ENCODE peak calls at places on chromosome 17, in seven cellular contexts. K, G, P, M, W, E and N are unnamed samples.

GRCh38 chr17:61461586-61461966 is 9.4 kb downstream of the TBX4 start:
- DNase-seq in W (no peak), G (no peak), P (no peak), K (no peak), M (peak; percentile 35), E (no peak), N (no peak)

GRCh38 chr17:43019418-43019817 is 2.8 kb downstream of the VAT1 start:
- DNase-seq in G (no peak), E (no peak), P (no peak), M (no peak), W (no peak), K (no peak), N (no peak)

GRCh38 chr17:43578699-43579569 is 32.8 kb upstream of the ETV4 start:
- DNase-seq in G (peak; percentile 1), P (no peak), E (no peak), W (no peak), M (no peak), K (no peak), N (peak; percentile 15)

GRCh38 chr17:37516131-37516561 is 26.5 kb downstream of the DUSP14 start:
- DNase-seq in P (no peak), G (no peak), K (no peak), E (no peak), W (no peak), M (no peak), N (no peak)

GRCh38 chr17:28760987-28761562 is 17.3 kb downstream of the TRAF4 start:
- DNase-seq in G (no peak), E (peak; percentile 82), K (no peak), M (peak; percentile 78), W (no peak), P (peak; percentile 89), N (no peak)

GRCh38 chr17:38327936-38328335 is 15.8 kb downstream of the GPR179 start:
- DNase-seq in M (no peak), P (no peak), K (no peak), G (no peak), W (no peak), E (no peak), N (no peak)

GRCh38 chr17:39306028-39306427 is 80.3 kb upstream of the STAC2 start:
- DNase-seq in E (no peak), G (no peak), W (no peak), M (no peak), K (no peak), P (no peak), N (no peak)

GRCh38 chr17:19857640-19858039 is 10.1 kb downstream of the ULK2 start:
- DNase-seq in W (no peak), K (no peak), G (no peak), E (no peak), M (no peak), P (no peak), N (no peak)

GRCh38 chr17:62662855-62663254 is 35.4 kb downstream of the MRC2 start:
- DNase-seq in W (no peak), M (no peak), G (no peak), E (no peak), K (no peak), P (no peak), N (no peak)

GRCh38 chr17:38693700-38694329 is 11.3 kb upstream of the MLLT6 start:
- DNase-seq in G (no peak), W (peak; percentile 82), E (peak; percentile 91), M (peak; percentile 99), P (no peak), K (peak; percentile 88), N (no peak)

GRCh38 chr17:71099003-71099710 is 929.8 kb downstream of the KCNJ2 start:
- DNase-seq in P (no peak), E (no peak), M (no peak), K (no peak), W (no peak), G (no peak), N (no peak)

GRCh38 chr17:65595071-65595655 is 33.7 kb upstream of the AXIN2 start:
- DNase-seq in W (no peak), P (no peak), E (no peak), K (no peak), M (no peak), G (no peak), N (no peak)

GRCh38 chr17:48746916-48747444 is 18.4 kb upstream of the HOXB13 start:
- DNase-seq in G (no peak), E (no peak), P (no peak), K (no peak), W (no peak), M (no peak), N (no peak)

GRCh38 chr17:48225725-48226567 is 118.4 kb downstream of the SNX11 start:
- DNase-seq in W (no peak), M (no peak), K (no peak), E (no peak), G (no peak), P (no peak), N (no peak)

GRCh38 chr17:33334703-33335102 is 41.6 kb upstream of the ASIC2 start:
- DNase-seq in P (no peak), G (no peak), K (no peak), W (no peak), E (no peak), M (no peak), N (no peak)

DNA sequence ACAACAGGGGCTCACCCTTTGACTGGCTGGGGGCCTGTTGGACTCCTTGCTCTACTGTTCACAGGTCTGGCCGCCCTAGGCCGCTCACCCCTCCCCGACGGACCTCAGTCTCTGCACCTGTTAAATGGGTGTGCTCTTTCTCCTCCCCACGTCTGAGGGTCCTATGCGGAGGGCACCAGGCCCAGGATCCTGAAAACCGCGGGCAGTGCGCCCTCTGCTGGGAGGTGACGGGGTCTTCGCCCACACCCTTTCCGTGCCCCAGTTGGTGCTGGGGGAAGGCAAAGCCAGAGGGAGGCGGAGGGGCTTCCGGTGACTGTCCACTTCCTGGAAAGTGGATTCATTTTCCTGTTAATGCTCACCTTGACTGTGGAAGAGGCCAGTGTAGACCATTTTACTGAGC is 1010.9 kb downstream of the KCNJ18 start:
- DNase-seq in M (peak; percentile 58), W (no peak), G (no peak), P (no peak), E (no peak), K (no peak), N (no peak)
- H3K9me3 ChIP-seq in M (no peaks in the 10 kb centered on the region), W (no peaks in the 10 kb centered on the region), G (no peaks in the 10 kb centered on the region), P (peaks cover 30% of the 10 kb centered on the region), E (no peaks in the 10 kb centered on the region), K (no peaks in the 10 kb centered on the region), N (no peaks in the 10 kb centered on the region)

DNA sequence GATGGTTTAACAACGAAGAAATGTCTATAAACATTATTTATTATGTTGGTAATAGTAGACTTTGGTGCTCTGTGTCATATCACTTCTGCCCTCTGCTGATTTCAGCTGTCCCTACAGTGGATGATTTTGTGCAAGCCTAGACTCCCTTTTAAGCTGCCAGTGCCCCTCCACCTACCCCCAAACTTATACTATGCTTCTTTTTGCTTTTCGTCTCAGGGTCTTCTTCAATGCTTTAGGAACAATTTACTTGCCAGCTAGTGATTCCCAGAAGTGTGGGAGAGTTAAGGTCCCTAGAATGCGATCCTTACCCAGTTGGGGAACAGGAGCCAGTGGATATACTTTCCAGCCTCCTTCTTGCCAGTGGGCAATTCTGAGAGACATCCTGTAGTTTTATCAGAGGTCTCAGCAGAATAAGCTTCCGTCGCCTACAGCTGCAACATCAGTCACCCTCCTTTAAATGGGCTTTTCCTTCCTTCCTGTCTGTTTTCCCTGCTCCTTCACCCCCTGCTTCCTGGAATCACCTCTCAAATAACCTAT is 4.1 kb downstream of the ICAM2 start:
- DNase-seq in G (no peak), M (no peak), E (no peak), K (peak; percentile 54), P (no peak), W (no peak), N (no peak)
- H3K9me3 ChIP-seq in G (no peaks in the 10 kb centered on the region), M (no peaks in the 10 kb centered on the region), E (no peaks in the 10 kb centered on the region), K (no peaks in the 10 kb centered on the region), P (no peaks in the 10 kb centered on the region), W (no peaks in the 10 kb centered on the region), N (no peaks in the 10 kb centered on the region)

DNA sequence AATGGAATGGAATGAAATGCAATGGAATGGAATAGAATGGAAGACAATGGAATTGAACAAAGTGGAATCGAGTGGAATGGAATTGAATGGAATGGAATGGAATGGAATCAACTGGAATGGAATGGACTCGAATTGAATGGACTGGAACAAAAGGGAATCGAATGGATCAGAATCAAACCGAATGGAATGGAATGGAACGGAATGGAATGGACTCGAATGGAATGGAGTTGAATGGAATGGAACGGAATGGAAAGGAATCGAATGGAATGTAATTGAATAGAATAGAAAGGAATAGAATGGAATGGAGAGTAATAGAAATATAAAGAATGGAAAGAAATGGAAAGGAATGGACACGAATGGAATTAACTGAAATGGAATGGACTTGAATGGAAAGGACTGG is 475.2 kb upstream of the WSB1 start:
- DNase-seq in E (no peak), G (no peak), P (no peak), K (no peak), M (no peak), W (no peak), N (no peak)
- H3K9me3 ChIP-seq in E (no peaks in the 10 kb centered on the region), G (peaks cover 6% of the 10 kb centered on the region), P (peaks cover 97% of the 10 kb centered on the region), K (peaks cover 33% of the 10 kb centered on the region), M (peaks cover 9% of the 10 kb centered on the region), W (no peaks in the 10 kb centered on the region), N (peaks cover 36% of the 10 kb centered on the region)

DNA sequence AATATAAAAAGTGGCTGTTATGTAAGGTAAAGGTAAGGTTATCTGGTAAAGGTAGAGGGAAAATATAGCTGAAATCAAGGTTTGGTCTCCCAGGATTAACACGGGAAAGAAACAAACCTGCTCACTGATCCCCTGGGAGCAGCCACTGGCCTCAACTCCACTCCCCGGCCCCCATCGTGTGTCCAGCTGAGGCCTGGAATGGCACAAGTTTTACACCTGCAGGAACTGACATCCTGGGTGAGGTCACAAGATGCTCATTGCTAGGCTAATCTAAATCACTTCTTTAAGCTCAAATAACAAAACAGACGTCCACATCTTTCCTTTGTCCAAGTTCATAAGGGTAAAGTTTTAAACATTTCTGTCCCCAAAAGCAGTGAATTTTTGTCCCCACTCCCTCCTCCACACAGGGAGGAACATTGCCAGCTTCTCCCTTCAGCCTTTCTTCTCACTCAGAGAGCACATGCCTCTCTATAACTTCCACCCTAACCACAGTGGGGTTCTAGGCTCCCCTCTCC is 46.3 kb downstream of the ERN1 start:
- DNase-seq in G (no peak), P (no peak), W (no peak), M (no peak), K (no peak), E (no peak), N (no peak)
- H3K9me3 ChIP-seq in G (no peaks in the 10 kb centered on the region), P (no peaks in the 10 kb centered on the region), W (no peaks in the 10 kb centered on the region), M (no peaks in the 10 kb centered on the region), K (no peaks in the 10 kb centered on the region), E (no peaks in the 10 kb centered on the region), N (no peaks in the 10 kb centered on the region)

GRCh38 chr17:5097101-5097834 is 14.4 kb downstream of the ZNF232 start:
- DNase-seq in G (no peak), E (peak; percentile 84), P (peak; percentile 88), W (no peak), M (peak; percentile 82), K (no peak), N (no peak)

GRCh38 chr17:5092139-5093010 is 14.1 kb downstream of the ZFP3 start:
- DNase-seq in G (no peak), M (no peak), P (no peak), W (no peak), K (no peak), E (no peak), N (no peak)
- H3K9me3 ChIP-seq in G (peaks cover 77% of the 10 kb centered on the region), M (peaks cover 75% of the 10 kb centered on the region), P (peaks cover 92% of the 10 kb centered on the region), W (peaks cover 29% of the 10 kb centered on the region), K (peaks cover 99% of the 10 kb centered on the region), E (peaks cover 5% of the 10 kb centered on the region), N (peaks cover 57% of the 10 kb centered on the region)

GRCh38 chr17:82957469-82957795 is 117.6 kb upstream of the ZNF750 start:
- DNase-seq in E (no peak), W (no peak), G (no peak), M (peak; percentile 53), P (no peak), K (no peak), N (no peak)
- H3K9me3 ChIP-seq in E (no peaks in the 10 kb centered on the region), W (no peaks in the 10 kb centered on the region), G (no peaks in the 10 kb centered on the region), M (no peaks in the 10 kb centered on the region), P (peaks cover 24% of the 10 kb centered on the region), K (peaks cover 30% of the 10 kb centered on the region), N (no peaks in the 10 kb centered on the region)

GRCh38 chr17:22462461-22462860 is 770.1 kb downstream of the KCNJ18 start:
- DNase-seq in G (no peak), P (no peak), M (no peak), W (no peak), E (no peak), K (no peak), N (no peak)
- H3K9me3 ChIP-seq in G (no peaks in the 10 kb centered on the region), P (peaks cover 34% of the 10 kb centered on the region), M (no peaks in the 10 kb centered on the region), W (no peaks in the 10 kb centered on the region), E (no peaks in the 10 kb centered on the region), K (no peaks in the 10 kb centered on the region), N (no peaks in the 10 kb centered on the region)